ENCODE peak calls at places on chromosomes 3 and 15, in seven cellular contexts. D is T-helper 1 cell; M is activated T-cell treated with anti-CD3 and anti-CD28 coated beads for 48 hours; A is T-helper 2 cell; B is stimulated activated CD8-positive, alpha-beta memory T cell treated with anti-CD3 and anti-CD28 coated beads, Interleukin-12 subunit alpha, Interleukin-12 subunit beta, amount 100 ng/mL, for 4 hours; T is Kasumi-1; X is body of pancreas. J is an unnamed sample.

GRCh38 chr15:78625621-78626280 is 5.0 kb upstream of the CHRNA3 start:
- DNase-seq in D (no peak), M (no peak), A (no peak), B (no peak), T (no peak), X (no peak), J (no peak)

GRCh38 chr3:26840272-26840870 is 217.8 kb downstream of the LRRC3B start:
- DNase-seq in D (no peak), M (no peak), A (no peak), B (no peak), T (no peak), X (no peak), J (no peak)

GRCh38 chr3:124774305-124774673 is 44.0 kb downstream of the UMPS start:
- DNase-seq in D (no peak), M (no peak), A (no peak), B (no peak), T (no peak), X (peak), J (no peak)

GRCh38 chr3:186949281-186949982 is 19.1 kb downstream of the ST6GAL1 start:
- DNase-seq in D (no peak), M (no peak), A (no peak), B (no peak), T (no peak), X (no peak), J (no peak)

GRCh38 chr3:10558726-10559125 is 53.3 kb upstream of the ATP2B2 start:
- DNase-seq in D (no peak), M (no peak), A (no peak), B (no peak), T (no peak), X (no peak), J (no peak)

GRCh38 chr15:73125219-73125618 is 73.0 kb downstream of the NEO1 start:
- DNase-seq in D (no peak), M (no peak), A (no peak), B (no peak), T (no peak), X (no peak), J (no peak)

GRCh38 chr3:179113903-179114302 is 34.3 kb upstream of the PIK3CA start:
- DNase-seq in D (no peak), M (no peak), A (no peak), B (no peak), T (no peak), X (no peak), J (no peak)

GRCh38 chr15:42553549-42553948 is 4.9 kb downstream of the HAUS2 start:
- DNase-seq in D (no peak), M (no peak), A (no peak), B (no peak), T (no peak), X (no peak), J (no peak)

GRCh38 chr3:28745904-28746617 is 397.4 kb upstream of the AZI2 start:
- DNase-seq in D (no peak), M (no peak), A (no peak), B (no peak), T (no peak), X (no peak), J (no peak)

GRCh38 chr3:183455064-183455463 is 26.6 kb upstream of the MCF2L2 start:
- DNase-seq in D (no peak), M (no peak), A (no peak), B (no peak), T (no peak), X (no peak), J (no peak)

GRCh38 chr3:66962624-66963023 is 35.5 kb upstream of the KBTBD8 start:
- DNase-seq in D (no peak), M (no peak), A (no peak), B (no peak), T (no peak), X (no peak), J (no peak)

GRCh38 chr15:41987925-41988275 is 15.5 kb upstream of the EHD4 start:
- DNase-seq in D (no peak), M (no peak), A (no peak), B (no peak), T (no peak), X (no peak), J (no peak)

GRCh38 chr3:30146978-30147377 is 459.4 kb upstream of the TGFBR2 start:
- DNase-seq in D (no peak), M (no peak), A (no peak), B (no peak), T (no peak), X (no peak), J (no peak)

GRCh38 chr3:69865920-69866679 is 126.8 kb downstream of the MITF start:
- DNase-seq in D (no peak), M (no peak), A (no peak), B (no peak), T (no peak), X (peak), J (peak)